ENCODE peak calls at places on chromosomes 7 and 10, in four cellular contexts. R, C, F and H are unnamed samples.

GRCh38 chr10:77925795-77926565 is 575 bp downstream of the DLG5 start:
- DNase-seq in R (no peak), C (peak; percentile 35), F (peak; percentile 50), H (peak; percentile 54)

GRCh38 chr10:132616995-132617780 is 79.6 kb downstream of the INPP5A start:
- DNase-seq in R (no peak), C (no peak), F (no peak), H (no peak)

GRCh38 chr7:142584765-142585164 is 164.5 kb upstream of the PRSS1 start:
- DNase-seq in R (no peak), C (no peak), F (no peak), H (no peak)

GRCh38 chr7:57367171-57367570 is 82.8 kb upstream of the ZNF716 start:
- DNase-seq in R (no peak), C (no peak), F (no peak), H (no peak)

GRCh38 chr10:30591249-30591670 is 38.3 kb downstream of the LYZL2 start:
- DNase-seq in R (no peak), C (peak; percentile 53), F (no peak), H (peak; percentile 67)

GRCh38 chr10:113552723-113553122 is at the start of gene HABP2:
- DNase-seq in R (no peak), C (no peak), F (no peak), H (no peak)

GRCh38 chr10:75922435-75922834 is 491.0 kb downstream of the LRMDA start:
- DNase-seq in R (no peak), C (no peak), F (no peak), H (no peak)

GRCh38 chr10:36608251-36608650 is 517.1 kb upstream of the ANKRD30A start:
- DNase-seq in R (no peak), C (no peak), F (no peak), H (peak; percentile 31)

GRCh38 chr7:93043393-93043985 is 74.3 kb downstream of the SAMD9 start:
- DNase-seq in R (no peak), C (peak; percentile 37), F (peak; percentile 34), H (no peak)

GRCh38 chr10:96309631-96310358 is 5.6 kb downstream of the DNTT start:
- DNase-seq in R (no peak), C (no peak), F (no peak), H (no peak)

GRCh38 chr7:127486654-127487053 is 94.1 kb upstream of the ZNF800 start:
- DNase-seq in R (no peak), C (no peak), F (no peak), H (no peak)

GRCh38 chr10:52423369-52423768 is 109.3 kb downstream of the DKK1 start:
- DNase-seq in R (no peak), C (no peak), F (no peak), H (no peak)

GRCh38 chr7:112182749-112183148 is 23.4 kb downstream of the DOCK4 start:
- DNase-seq in R (no peak), C (no peak), F (peak; percentile 72), H (no peak)

GRCh38 chr10:96352027-96352426 is 6.8 kb downstream of the OPALIN start:
- DNase-seq in R (no peak), C (no peak), F (no peak), H (no peak)

GRCh38 chr7:33070277-33070676 is 7.7 kb upstream of the NT5C3A start:
- DNase-seq in R (no peak), C (no peak), F (no peak), H (no peak)

GRCh38 chr7:19772323-19772722 is 1.1 kb downstream of the TMEM196 start:
- DNase-seq in R (no peak), C (peak; percentile 5), F (no peak), H (no peak)

GRCh38 chr7:128006550-128007292 is 24.5 kb downstream of the LRRC4 start:
- DNase-seq in R (no peak), C (no peak), F (no peak), H (no peak)

GRCh38 chr7:159098424-159098786 is 46.3 kb downstream of the VIPR2 start:
- DNase-seq in R (no peak), C (no peak), F (no peak), H (no peak)

GRCh38 chr7:70569335-70569819 is 562.6 kb upstream of the GALNT17 start:
- DNase-seq in R (no peak), C (no peak), F (no peak), H (no peak)

GRCh38 chr10:569961-570630 is 119.4 kb downstream of the DIP2C start:
- DNase-seq in R (no peak), C (no peak), F (no peak), H (no peak)

GRCh38 chr7:30252885-30253795 is 31.3 kb upstream of the ZNRF2 start:
- DNase-seq in R (no peak), C (no peak), F (peak; percentile 82), H (no peak)